ENCODE peak calls at places on chromosome 17, in eight cellular contexts. G is upper lobe of right lung, V is left ventricle myocardium inferior, T is K562, K is body of pancreas, P is fibroblast of mammary gland, L is lower leg skin, C is colonic mucosa. B is an unnamed sample.

GRCh38 chr17:79219208-79219935 is 144.7 kb downstream of the ENGASE start:
- DNase-seq in G (no peak), V (no peak), T (no peak), K (no peak), P (no peak), L (no peak), C (no peak), B (no peak)

GRCh38 chr17:67431210-67432015 is 54.3 kb downstream of the PITPNC1 start:
- DNase-seq in G (no peak), V (no peak), T (no peak), K (no peak), P (peak; percentile 88), L (no peak), C (no peak), B (no peak)

GRCh38 chr17:50271173-50271750 is 3.0 kb upstream of the TMEM92 start:
- DNase-seq in G (no peak), V (no peak), T (no peak), K (no peak), P (peak; percentile 53), L (no peak), C (peak; percentile 18), B (no peak)

GRCh38 chr17:31702040-31702439 is 157.0 kb downstream of the COPRS start:
- DNase-seq in G (no peak), V (no peak), T (no peak), K (no peak), P (no peak), L (no peak), C (no peak), B (no peak)

GRCh38 chr17:19915579-19915978 is 47.8 kb upstream of the ULK2 start:
- DNase-seq in G (no peak), V (no peak), T (no peak), K (no peak), P (no peak), L (no peak), C (no peak), B (no peak)

GRCh38 chr17:72542317-72542716 is 421.5 kb downstream of the SOX9 start:
- DNase-seq in G (no peak), V (no peak), T (no peak), K (no peak), P (no peak), L (no peak), C (no peak), B (no peak)

GRCh38 chr17:39775075-39775474 is 37.3 kb downstream of the GRB7 start:
- DNase-seq in G (no peak), V (no peak), T (no peak), K (no peak), P (no peak), L (no peak), C (no peak), B (no peak)

GRCh38 chr17:27226611-27227234 is 67.2 kb upstream of the WSB1 start:
- DNase-seq in G (no peak), V (no peak), T (no peak), K (peak; percentile 55), P (peak; percentile 81), L (no peak), C (no peak), B (peak; percentile 16)

GRCh38 chr17:48215583-48216139 is 108.1 kb downstream of the SNX11 start:
- DNase-seq in G (no peak), V (no peak), T (peak; percentile 58), K (no peak), P (peak; percentile 48), L (no peak), C (peak; percentile 26), B (no peak)

GRCh38 chr17:6642592-6642991 is 1.7 kb downstream of the TXNDC17 start:
- DNase-seq in G (no peak), V (no peak), T (no peak), K (no peak), P (peak; percentile 28), L (no peak), C (no peak), B (no peak)

GRCh38 chr17:80101946-80102706 is 745 bp downstream of the GAA start:
- DNase-seq in G (peak; percentile 69), V (no peak), T (peak; percentile 56), K (no peak), P (peak; percentile 63), L (peak; percentile 29), C (peak; percentile 29), B (no peak)

GRCh38 chr17:8109669-8110455 is 8.5 kb downstream of the ALOXE3 start:
- DNase-seq in G (peak; percentile 90), V (peak; percentile 45), T (peak; percentile 78), K (peak; percentile 78), P (peak; percentile 38), L (no peak), C (peak; percentile 75), B (no peak)

GRCh38 chr17:48068491-48068961 is 20.4 kb downstream of the NFE2L1 start:
- DNase-seq in G (no peak), V (no peak), T (no peak), K (no peak), P (peak; percentile 60), L (no peak), C (no peak), B (peak; percentile 31)

GRCh38 chr17:28896491-28896883 is 1.0 kb downstream of the FLOT2 start:
- DNase-seq in G (no peak), V (no peak), T (no peak), K (no peak), P (no peak), L (no peak), C (no peak), B (no peak)

GRCh38 chr17:28896884-28897768 is at the start of gene FLOT2:
- DNase-seq in G (peak; percentile 89), V (peak; percentile 67), T (peak; percentile 88), K (peak; percentile 61), P (peak; percentile 47), L (peak; percentile 73), C (peak; percentile 73), B (no peak)

GRCh38 chr17:28897769-28898259 is 281 bp upstream of the FLOT2 start:
- DNase-seq in G (no peak), V (no peak), T (no peak), K (no peak), P (no peak), L (no peak), C (no peak), B (no peak)

GRCh38 chr17:28899212-28899815 is 1.8 kb upstream of the FLOT2 start:
- DNase-seq in G (no peak), V (no peak), T (no peak), K (no peak), P (no peak), L (no peak), C (no peak), B (no peak)

GRCh38 chr17:28898261-28898955 is 875 bp upstream of the FLOT2 start:
- DNase-seq in G (peak; percentile 54), V (no peak), T (no peak), K (no peak), P (no peak), L (no peak), C (no peak), B (no peak)
- H3K4me3 ChIP-seq in G (peak overlapping the region; percentile 89), V (peak overlapping the region; percentile 98), T (peak overlapping the region; percentile 95), K (no peak overlapping the region), P (no peak overlapping the region), L (no peak overlapping the region), C (peak overlapping the region; percentile 92), B (peak overlapping the region; percentile 85)

GRCh38 chr17:82053130-82053529 is 1.4 kb downstream of the GPS1 start:
- DNase-seq in G (no peak), V (no peak), T (no peak), K (no peak), P (no peak), L (no peak), C (no peak), B (no peak)
- H3K4me3 ChIP-seq in G (peak overlapping the region; percentile 83), V (peak overlapping the region; percentile 91), T (peak overlapping the region; percentile 98), K (no peak overlapping the region), P (peak overlapping the region; percentile 70), L (no peak overlapping the region), C (peak overlapping the region; percentile 94), B (peak overlapping the region; percentile 82)

GRCh38 chr17:4534515-4534914 is 20.7 kb downstream of the MYBBP1A start:
- DNase-seq in G (no peak), V (no peak), T (no peak), K (no peak), P (no peak), L (no peak), C (no peak), B (no peak)

GRCh38 chr17:4536742-4537411 is 18.3 kb downstream of the MYBBP1A start:
- DNase-seq in G (no peak), V (peak; percentile 42), T (no peak), K (peak; percentile 24), P (peak; percentile 58), L (no peak), C (no peak), B (no peak)

GRCh38 chr17:4536259-4536741 is 18.9 kb downstream of the MYBBP1A start:
- DNase-seq in G (no peak), V (no peak), T (peak; percentile 66), K (peak; percentile 14), P (peak; percentile 22), L (no peak), C (no peak), B (no peak)

GRCh38 chr17:4534928-4535666 is 20.1 kb downstream of the MYBBP1A start:
- DNase-seq in G (no peak), V (no peak), T (no peak), K (no peak), P (no peak), L (no peak), C (no peak), B (no peak)

GRCh38 chr17:4535667-4536258 is 19.4 kb downstream of the MYBBP1A start:
- DNase-seq in G (no peak), V (no peak), T (peak; percentile 38), K (peak; percentile 19), P (no peak), L (no peak), C (no peak), B (no peak)
- H3K4me3 ChIP-seq in G (no peak overlapping the region), V (peak overlapping the region; percentile 37), T (no peak overlapping the region), K (no peak overlapping the region), P (no peak overlapping the region), L (no peak overlapping the region), C (no peak overlapping the region), B (no peak overlapping the region)

GRCh38 chr17:81492706-81493105 is 19.9 kb downstream of the ACTG1 start:
- DNase-seq in G (no peak), V (no peak), T (no peak), K (no peak), P (no peak), L (no peak), C (no peak), B (no peak)

GRCh38 chr17:81491761-81492160 is 20.8 kb downstream of the ACTG1 start:
- DNase-seq in G (no peak), V (no peak), T (no peak), K (no peak), P (no peak), L (no peak), C (no peak), B (no peak)

GRCh38 chr17:81491193-81491592 is 21.4 kb downstream of the ACTG1 start:
- DNase-seq in G (no peak), V (no peak), T (no peak), K (no peak), P (no peak), L (no peak), C (no peak), B (no peak)

GRCh38 chr17:81493198-81494038 is 19.2 kb downstream of the ACTG1 start:
- DNase-seq in G (no peak), V (no peak), T (peak; percentile 91), K (no peak), P (no peak), L (no peak), C (no peak), B (no peak)

DNA sequence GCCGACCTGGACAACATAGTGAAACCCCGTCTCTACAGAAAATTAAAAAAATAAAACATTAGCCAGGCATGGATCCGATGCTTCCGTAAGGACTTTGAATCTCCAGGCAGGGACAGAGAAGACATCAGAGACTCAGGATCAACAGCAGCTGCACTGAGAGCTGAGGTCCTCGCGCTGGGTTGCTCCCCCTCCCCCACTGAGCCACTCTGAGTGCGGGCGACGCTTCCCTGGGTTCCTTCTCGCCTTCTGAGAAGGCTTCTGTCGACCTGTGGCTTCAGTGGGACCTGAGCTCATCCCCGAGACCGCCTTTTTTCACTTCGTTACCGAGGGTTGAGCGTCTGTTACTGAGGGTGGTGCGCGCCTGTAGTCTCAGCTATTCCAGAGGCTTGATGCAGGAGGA is 20.4 kb downstream of the ACTG1 start:
- DNase-seq in G (no peak), V (no peak), T (no peak), K (no peak), P (no peak), L (no peak), C (no peak), B (no peak)
- H3K4me3 ChIP-seq in G (no peak overlapping the region), V (no peak overlapping the region), T (no peak overlapping the region), K (no peak overlapping the region), P (no peak overlapping the region), L (no peak overlapping the region), C (no peak overlapping the region), B (no peak overlapping the region)